ENCODE peak calls at places on chromosomes 4 and X, in nine cellular contexts. X is HFF-Myc, V is right atrium auricular region, E is MM.1S, Q is endothelial cell of umbilical vein, K is heart left ventricle, R is testis, Z is transverse colon, U is adrenal gland. N is an unnamed sample.

GRCh38 chr4:168551945-168552695 is 55.3 kb downstream of the PALLD start:
- DNase-seq in U (no peak), R (no peak), E (no peak), K (no peak), X (no peak), Q (peak), V (no peak), Z (no peak), N (no peak)

GRCh38 chrX:12962041-12962504 is 12.8 kb upstream of the TMSB4X start:
- DNase-seq in K (no peak), X (no peak), Z (no peak), V (no peak), U (no peak), Q (no peak), R (no peak), E (no peak), N (no peak)

GRCh38 chrX:49029876-49030275 is 13.3 kb downstream of the TFE3 start:
- DNase-seq in V (no peak), K (no peak), X (no peak), Z (peak), Q (no peak), U (no peak), E (no peak), R (no peak), N (no peak)

GRCh38 chr4:108393870-108394269 is 225.1 kb upstream of the LEF1 start:
- DNase-seq in R (no peak), V (no peak), K (no peak), Q (no peak), X (no peak), E (no peak), Z (no peak), U (no peak), N (no peak)

GRCh38 chr4:41146716-41147506 is 67.4 kb downstream of the APBB2 start:
- DNase-seq in Z (no peak), Q (peak), X (no peak), K (no peak), U (peak), V (no peak), E (no peak), R (peak), N (no peak)

GRCh38 chrX:40146471-40147398 is 49.0 kb upstream of the BCOR start:
- DNase-seq in U (peak), Q (no peak), E (no peak), X (no peak), R (peak), K (peak), Z (no peak), V (no peak), N (no peak)

GRCh38 chr4:109990307-109991257 is 77.9 kb downstream of the EGF start:
- DNase-seq in Q (no peak), E (peak), K (no peak), Z (no peak), X (no peak), R (no peak), U (no peak), V (no peak), N (no peak)

GRCh38 chr4:165326831-165327210 is 648 bp upstream of the MSMO1 start:
- DNase-seq in Q (no peak), U (peak), K (peak), E (peak), X (no peak), Z (peak), V (no peak), R (peak), N (no peak)

GRCh38 chr4:1010522-1011021 is 854 bp upstream of the FGFRL1 start:
- DNase-seq in X (no peak), Z (peak), V (peak), Q (peak), K (peak), E (no peak), U (peak), R (peak), N (no peak)

GRCh38 chr4:54499308-54500074 is 158.3 kb upstream of the KIT start:
- DNase-seq in K (no peak), Z (no peak), V (no peak), X (no peak), R (no peak), U (no peak), Q (no peak), E (no peak), N (no peak)

GRCh38 chrX:137926090-137926489 is 360.2 kb downstream of the ZIC3 start:
- DNase-seq in U (no peak), R (no peak), K (no peak), X (no peak), E (peak), V (no peak), Z (no peak), Q (no peak), N (no peak)

GRCh38 chr4:82898322-82899243 is 2.0 kb upstream of the THAP9 start:
- DNase-seq in Z (no peak), X (no peak), K (no peak), V (no peak), E (peak), R (peak), Q (peak), U (no peak), N (no peak)

GRCh38 chrX:46873746-46874145 is 36.9 kb downstream of the RP2 start:
- DNase-seq in X (no peak), U (no peak), Z (no peak), Q (peak), R (no peak), K (no peak), E (no peak), V (no peak), N (no peak)

GRCh38 chrX:77820328-77820727 is 34.3 kb upstream of the ATRX start:
- DNase-seq in K (no peak), R (no peak), U (no peak), V (no peak), X (no peak), E (no peak), Z (no peak), Q (no peak), N (no peak)

GRCh38 chr4:177558995-177559394 is 116.8 kb upstream of the AGA start:
- DNase-seq in U (no peak), Z (no peak), E (no peak), V (no peak), Q (no peak), K (no peak), R (no peak), X (no peak), N (no peak)

GRCh38 chrX:3659761-3660160 is 53.7 kb downstream of the PRKX start:
- DNase-seq in X (no peak), Z (no peak), V (no peak), U (no peak), Q (no peak), R (no peak), E (no peak), K (no peak), N (peak)

DNA sequence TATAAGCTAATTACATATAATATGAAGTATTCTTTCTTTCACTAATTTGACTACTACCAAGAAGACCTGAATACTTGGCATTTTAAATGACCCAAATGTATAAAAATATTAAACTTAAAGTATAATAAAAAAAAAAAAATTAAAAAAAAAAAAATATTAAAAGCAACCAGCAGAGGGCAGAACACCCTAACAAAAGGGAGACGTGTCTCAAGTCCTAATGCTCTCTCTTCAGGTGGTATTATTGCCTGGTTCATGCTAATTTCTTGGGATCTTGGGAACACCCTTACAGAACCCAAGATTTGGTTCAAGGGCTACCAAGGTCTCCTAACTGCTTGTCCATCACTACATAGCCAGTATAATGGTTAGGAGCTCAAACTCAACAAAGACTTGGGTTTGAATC is 754.8 kb downstream of the RAB28 start:
- DNase-seq in Z (no peak), Q (peak), K (no peak), R (no peak), X (peak), E (no peak), V (no peak), U (no peak), N (no peak)
- TF ChIP-seq CTCF in Z (peak), Q (peak), K (peak), R (no peak), X (peak), E (peak), V (peak), U (peak), N (peak)

DNA sequence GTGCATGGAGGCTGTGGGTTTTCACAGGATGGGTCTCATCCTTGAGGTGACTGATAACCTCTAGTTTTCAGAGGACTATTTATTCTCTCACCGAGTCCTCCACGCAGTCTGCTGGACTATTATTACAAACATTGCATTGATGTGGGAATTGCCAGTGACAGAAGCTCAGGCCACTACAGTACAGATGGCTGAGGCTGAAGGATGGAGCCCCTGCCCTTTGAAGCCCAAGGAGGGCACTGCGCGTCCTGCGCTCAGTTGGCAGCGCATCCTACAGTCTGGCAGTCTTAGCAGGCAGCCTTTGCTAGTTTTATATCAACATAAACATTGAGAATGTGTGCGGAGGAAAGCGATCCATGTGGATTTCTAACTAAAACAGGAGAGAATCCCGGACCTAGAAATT is 1.5 kb upstream of the RELL1 start:
- DNase-seq in U (no peak), X (no peak), E (no peak), V (no peak), Q (no peak), Z (no peak), R (no peak), K (no peak), N (no peak)
- H3K4me3 ChIP-seq in U (no peak), X (no peak), E (no peak), V (no peak), Q (no peak), Z (no peak), R (no peak), K (no peak), N (no peak)

DNA sequence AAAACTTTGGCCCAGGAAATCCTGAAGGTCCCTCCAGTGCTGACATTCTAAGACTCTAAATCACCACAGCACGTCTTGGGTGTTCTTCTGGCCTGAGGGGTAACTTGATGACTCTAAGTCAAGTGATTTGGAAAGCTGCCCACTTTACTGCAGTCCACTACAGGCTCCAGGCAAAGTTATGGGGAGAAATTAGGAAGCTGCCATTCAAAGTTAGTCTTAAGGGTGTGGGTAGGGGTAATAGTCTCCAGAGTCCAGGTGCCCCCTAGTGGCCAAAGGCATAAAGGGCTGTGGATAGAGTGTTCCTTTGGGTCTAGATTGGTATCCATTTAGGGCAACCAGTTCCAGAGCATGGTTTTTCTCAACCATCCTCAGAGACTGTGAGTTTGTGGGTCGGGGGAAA is 38.7 kb upstream of the SLC16A2 start:
- DNase-seq in U (peak), Q (peak), R (peak), Z (peak), K (peak), V (peak), X (peak), E (peak), N (peak)
- TF ChIP-seq CTCF in U (peak), Q (peak), R (no peak), Z (peak), K (peak), V (peak), X (peak), E (peak), N (peak)

GRCh38 chrX:119659522-119659921 is 33.4 kb downstream of the SEPTIN6 start:
- DNase-seq in R (no peak), X (no peak), U (no peak), E (no peak), Q (no peak), V (no peak), Z (no peak), K (no peak), N (no peak)
- H3K4me3 ChIP-seq in R (no peak), X (no peak), U (no peak), E (no peak), Q (no peak), V (no peak), Z (no peak), K (no peak), N (no peak)

GRCh38 chr4:150982557-150983233 is 32.4 kb downstream of the LRBA start:
- DNase-seq in R (no peak), Z (no peak), E (no peak), K (no peak), Q (no peak), V (no peak), U (no peak), X (no peak), N (no peak)

GRCh38 chr4:150976478-150977118 is 38.5 kb downstream of the LRBA start:
- DNase-seq in R (no peak), Q (no peak), Z (no peak), K (no peak), E (no peak), U (no peak), V (no peak), X (no peak), N (no peak)

GRCh38 chr4:150974251-150974640 is 40.8 kb downstream of the LRBA start:
- DNase-seq in Q (no peak), K (no peak), Z (no peak), R (no peak), V (no peak), X (no peak), U (no peak), E (no peak), N (no peak)

GRCh38 chr4:150974750-150975149 is 40.3 kb downstream of the LRBA start:
- DNase-seq in E (peak), Q (no peak), K (no peak), Z (no peak), X (no peak), V (no peak), R (no peak), U (no peak), N (no peak)

GRCh38 chr4:150978738-150979575 is 36.1 kb downstream of the LRBA start:
- DNase-seq in V (no peak), U (no peak), X (no peak), R (no peak), K (no peak), Z (no peak), E (no peak), Q (no peak), N (no peak)
- TF ChIP-seq CTCF in V (no peak), U (no peak), X (no peak), R (no peak), K (no peak), Z (no peak), E (no peak), Q (no peak), N (no peak)

GRCh38 chrX:55981603-55982002 is 250.6 kb upstream of the KLF8 start:
- DNase-seq in E (no peak), U (no peak), Q (peak), Z (no peak), K (no peak), R (no peak), V (no peak), X (no peak), N (no peak)
- H3K4me3 ChIP-seq in E (no peak), U (no peak), Q (no peak), Z (no peak), K (no peak), R (no peak), V (no peak), X (no peak), N (no peak)

DNA sequence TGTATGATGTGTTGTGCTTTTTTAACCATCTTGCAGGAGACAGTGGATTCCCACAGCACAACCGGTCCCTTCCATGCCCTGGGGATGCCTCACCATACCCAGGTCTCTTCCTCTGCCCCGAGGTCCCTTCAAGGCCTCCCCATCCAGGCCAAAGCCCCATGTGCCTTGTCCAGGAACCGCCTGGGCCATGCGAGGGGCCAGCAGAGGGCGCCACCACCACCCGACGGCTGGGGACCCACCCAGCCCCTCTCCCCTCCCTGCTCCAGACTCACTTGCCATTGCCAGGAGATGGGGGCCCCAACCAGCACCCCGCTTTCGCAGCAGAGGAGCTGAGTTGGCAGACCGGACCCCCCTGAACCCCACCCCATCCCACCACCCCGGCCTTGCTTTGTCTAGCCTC is 485.5 kb downstream of the TRAM1L1 start:
- DNase-seq in X (no peak), Q (no peak), Z (no peak), V (no peak), K (no peak), R (peak), E (no peak), U (no peak), N (no peak)
- TF ChIP-seq CTCF in X (no peak), Q (no peak), Z (no peak), V (no peak), K (no peak), R (no peak), E (no peak), U (no peak), N (no peak)

GRCh38 chr4:153221783-153222161 is 17.5 kb downstream of the TRIM2 start:
- DNase-seq in U (no peak), E (no peak), Z (no peak), X (no peak), V (no peak), R (no peak), K (no peak), Q (no peak), N (no peak)
- H3K4me3 ChIP-seq in U (peak), E (peak), Z (peak), X (peak), V (peak), R (peak), K (peak), Q (peak), N (peak)

DNA sequence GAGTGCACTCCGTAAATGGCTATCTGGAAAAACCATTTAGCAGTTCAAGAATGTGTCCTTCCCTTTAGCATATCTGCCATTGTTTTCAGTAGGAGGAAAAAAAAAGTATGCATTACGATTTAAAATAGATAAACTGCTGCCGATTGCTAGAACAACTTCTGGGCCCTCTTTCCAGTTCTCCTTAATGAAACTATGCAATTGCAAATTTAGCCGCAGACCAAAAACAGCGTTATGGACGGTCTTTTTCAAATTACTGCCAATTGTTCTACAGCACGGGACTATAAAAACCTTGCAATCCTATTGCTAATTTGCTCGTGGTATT is 1.3 kb upstream of the CAMK2D start:
- DNase-seq in V (no peak), K (no peak), U (no peak), X (no peak), R (no peak), Z (no peak), Q (no peak), E (no peak), N (no peak)
- TF ChIP-seq CTCF in V (no peak), K (no peak), U (peak), X (no peak), R (no peak), Z (no peak), Q (no peak), E (no peak), N (peak)

N was measured in retinal pigment epithelial cell.